ENCODE peak calls at places on chromosome 13, in four cellular contexts. U is K562, X is HCT116, Q is HepG2. W is an unnamed sample.
A peak's percentile ranks its signal among the peaks of the same experiment; 100 is the strongest.

GRCh38 chr13:33169273-33169980 is 116.1 kb downstream of the STARD13 start:
- DNase-seq in U (no peak), X (no peak), Q (no peak), W (no peak)

GRCh38 chr13:72585254-72585653 is 142.2 kb downstream of the MZT1 start:
- DNase-seq in U (no peak), X (no peak), Q (no peak), W (no peak)

GRCh38 chr13:109871018-109871370 is 84.6 kb upstream of the IRS2 start:
- DNase-seq in U (no peak), X (no peak), Q (no peak), W (no peak)

GRCh38 chr13:47794963-47795362 is 206.1 kb downstream of the SUCLA2 start:
- DNase-seq in U (peak; percentile 2), X (peak; percentile 18), Q (peak; percentile 7), W (no peak)

GRCh38 chr13:39688699-39689405 is 33.4 kb downstream of the COG6 start:
- DNase-seq in U (no peak), X (no peak), Q (no peak), W (no peak)

GRCh38 chr13:64538711-64539110 is 2691.4 kb downstream of the PCDH9 start:
- DNase-seq in U (no peak), X (no peak), Q (no peak), W (no peak)

GRCh38 chr13:73195091-73195490 is 136.3 kb downstream of the KLF5 start:
- DNase-seq in U (no peak), X (no peak), Q (no peak), W (no peak)

GRCh38 chr13:100987993-100988392 is 313.4 kb upstream of the TMTC4 start:
- DNase-seq in U (no peak), X (no peak), Q (no peak), W (no peak)

GRCh38 chr13:31249140-31249539 is 49.4 kb downstream of the B3GLCT start:
- DNase-seq in U (no peak), X (no peak), Q (no peak), W (no peak)

GRCh38 chr13:110915874-110916670 is 1.2 kb upstream of the ANKRD10 start:
- DNase-seq in U (no peak), X (no peak), Q (peak; percentile 49), W (no peak)

GRCh38 chr13:41458939-41459753 is 1.8 kb downstream of the RGCC start:
- DNase-seq in U (peak; percentile 68), X (peak; percentile 28), Q (peak; percentile 30), W (no peak)
- H3K27me3 ChIP-seq in U (no peaks in the 10 kb centered on the region), X (no peaks in the 10 kb centered on the region), Q (peaks cover 24% of the 10 kb centered on the region), W (no peaks in the 10 kb centered on the region)

GRCh38 chr13:29578300-29579048 is 17.0 kb downstream of the SLC7A1 start:
- DNase-seq in U (peak; percentile 31), X (no peak), Q (no peak), W (no peak)

GRCh38 chr13:29576581-29576980 is 18.9 kb downstream of the SLC7A1 start:
- DNase-seq in U (no peak), X (no peak), Q (no peak), W (no peak)

GRCh38 chr13:29575098-29575497 is 20.4 kb downstream of the SLC7A1 start:
- DNase-seq in U (no peak), X (no peak), Q (no peak), W (no peak)

GRCh38 chr13:29579094-29579493 is 16.4 kb downstream of the SLC7A1 start:
- DNase-seq in U (no peak), X (no peak), Q (no peak), W (no peak)

GRCh38 chr13:29577135-29578051 is 18.1 kb downstream of the SLC7A1 start:
- DNase-seq in U (no peak), X (no peak), Q (no peak), W (no peak)
- TF ChIP-seq TCF7L2 in U (no peak), X (no peak), Q (no peak), W (no peak)

GRCh38 chr13:112073245-112074138 is 6.5 kb downstream of the SOX1 start:
- DNase-seq in U (no peak), X (no peak), Q (no peak), W (no peak)
- H3K27me3 ChIP-seq in U (no peaks in the 10 kb centered on the region), X (no peaks in the 10 kb centered on the region), Q (peaks cover 55% of the 10 kb centered on the region), W (no peaks in the 10 kb centered on the region)

DNA sequence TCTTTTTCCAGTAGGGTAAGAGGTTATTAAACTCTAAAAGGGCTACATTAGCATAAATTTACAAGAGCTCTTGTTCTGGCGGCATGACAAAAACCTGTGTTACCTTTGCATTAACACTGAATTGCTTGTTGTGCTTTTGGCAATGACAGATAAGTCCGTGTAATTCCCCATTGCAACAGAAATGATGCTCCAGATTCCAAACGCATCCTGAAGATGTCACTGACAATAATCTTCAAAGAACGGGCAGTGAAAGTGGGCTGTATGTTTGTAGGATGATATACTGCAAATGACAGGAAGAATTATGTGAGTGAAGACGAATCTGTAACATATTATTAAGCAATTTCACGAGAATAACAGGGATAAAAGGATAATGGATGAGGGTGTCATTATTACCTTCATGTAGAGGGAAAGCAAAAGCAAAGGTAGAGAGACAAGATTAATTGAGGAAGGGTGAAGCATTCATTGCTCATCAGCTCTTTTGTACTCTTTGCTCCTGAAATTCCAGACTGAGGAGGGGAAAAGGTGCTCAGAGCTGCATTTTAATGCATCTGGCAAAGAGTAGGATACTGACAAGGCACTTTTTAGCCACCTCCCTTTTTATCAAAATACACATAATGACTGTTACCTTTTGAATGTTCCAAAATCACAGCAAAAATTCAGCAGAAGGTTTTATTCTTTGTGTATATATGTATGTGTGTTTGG is 38.5 kb upstream of the MAB21L1 start:
- DNase-seq in U (no peak), X (no peak), Q (no peak), W (no peak)
- TF ChIP-seq TCF7L2 in U (no peak), X (no peak), Q (no peak), W (no peak)